ENCODE peak calls at places on chromosomes 4 and X, in seven cellular contexts. G is fibroblast of lung, D is astrocyte, Y is GM23248, U is K562, X is H9, T is H1. L is an unnamed sample.

GRCh38 chrX:15675490-15675921 is 10.9 kb upstream of the CLTRN start:
- DNase-seq in G (no peak), D (no peak), Y (peak; percentile 83), U (peak; percentile 71), X (peak; percentile 79), T (no peak), L (peak; percentile 86)

GRCh38 chrX:120671963-120672362 is 42.1 kb upstream of the C1GALT1C1 start:
- DNase-seq in G (peak; percentile 55), D (peak; percentile 53), Y (no peak), U (no peak), X (no peak), T (no peak), L (no peak)

GRCh38 chrX:19697416-19697815 is 182.1 kb upstream of the MAP3K15 start:
- DNase-seq in G (peak; percentile 32), D (no peak), Y (peak; percentile 60), U (no peak), X (no peak), T (no peak), L (no peak)

GRCh38 chr4:128560754-128561495 is 248.6 kb upstream of the JADE1 start:
- DNase-seq in G (no peak), D (no peak), Y (no peak), U (no peak), X (no peak), T (no peak), L (no peak)

GRCh38 chr4:5956285-5957021 is 61.8 kb downstream of the C4orf50 start:
- DNase-seq in G (no peak), D (no peak), Y (no peak), U (no peak), X (peak; percentile 70), T (no peak), L (peak; percentile 78)

GRCh38 chr4:175277816-175278215 is 359.7 kb downstream of the ADAM29 start:
- DNase-seq in G (no peak), D (no peak), Y (no peak), U (no peak), X (peak; percentile 39), T (no peak), L (no peak)

GRCh38 chrX:6707497-6707896 is 172.6 kb upstream of the VCX3A start:
- DNase-seq in G (no peak), D (no peak), Y (no peak), U (no peak), X (no peak), T (no peak), L (no peak)

GRCh38 chrX:154600962-154601374 is 16.0 kb downstream of the CTAG1A start:
- DNase-seq in G (peak; percentile 84), D (peak; percentile 81), Y (peak; percentile 44), U (no peak), X (no peak), T (no peak), L (no peak)

GRCh38 chrX:143633530-143634372 is 2.1 kb downstream of the SLITRK4 start:
- DNase-seq in G (no peak), D (no peak), Y (no peak), U (no peak), X (peak; percentile 32), T (no peak), L (peak; percentile 46)

DNA sequence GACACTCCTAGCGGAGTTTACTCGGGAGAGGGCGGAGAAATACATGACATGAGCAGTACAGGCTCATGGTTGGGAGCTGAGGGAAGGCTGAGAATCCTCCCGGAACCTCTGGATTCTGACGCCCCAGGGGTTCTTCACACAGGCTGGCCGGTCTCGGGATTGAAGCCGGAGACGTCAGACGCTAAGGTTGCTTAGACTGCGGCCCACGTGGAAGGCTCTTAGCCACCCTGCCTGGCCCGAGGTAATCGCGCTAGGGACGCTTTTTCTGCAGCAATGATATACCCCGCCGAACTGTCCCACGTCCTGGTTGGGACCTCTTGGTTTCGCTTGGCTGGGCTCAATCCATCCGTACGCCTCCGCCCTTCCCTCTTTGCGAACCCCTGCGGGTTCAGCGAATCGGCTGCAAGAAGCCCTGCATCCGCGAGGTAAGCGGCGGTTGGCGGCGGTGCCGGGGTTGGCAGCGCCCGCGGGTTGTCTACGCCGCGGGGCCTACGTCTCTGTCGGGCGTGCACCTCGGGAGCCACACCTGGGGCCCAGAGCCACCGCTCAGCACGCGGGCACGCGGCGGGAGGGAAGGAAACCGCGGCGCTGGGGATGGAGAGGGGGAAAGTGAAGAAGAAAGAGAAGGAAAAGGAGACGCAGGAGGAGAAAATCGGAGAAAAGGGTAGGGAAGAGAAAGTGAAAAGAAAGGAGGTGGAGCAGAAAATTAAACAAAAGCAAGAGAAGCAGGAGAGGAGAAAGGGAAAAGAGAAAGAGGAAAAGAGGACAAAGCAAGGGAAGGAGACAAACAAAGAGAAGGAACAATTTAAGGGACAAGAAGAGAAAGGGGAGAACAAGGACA is at the start of gene ARL9:
- DNase-seq in G (peak; percentile 63), D (peak; percentile 46), Y (peak; percentile 85), U (no peak), X (peak; percentile 80), T (peak; percentile 49), L (peak; percentile 80)
- H3K27ac ChIP-seq in G (peak within 1 kb of the TSS; percentile 57), D (peak within 1 kb of the TSS; percentile 34), Y (peak within 1 kb of the TSS; percentile 48), U (no peak within 1 kb of the TSS), X (no peak within 1 kb of the TSS), T (no peak within 1 kb of the TSS), L (no peak within 1 kb of the TSS)

GRCh38 chrX:140502491-140503229 is 2.2 kb downstream of the SOX3 start:
- DNase-seq in G (no peak), D (no peak), Y (peak; percentile 31), U (no peak), X (no peak), T (no peak), L (peak; percentile 54)
- H3K9ac ChIP-seq in G (no peak overlapping the region), D (no peak overlapping the region), Y (no peak overlapping the region), U (no peak overlapping the region), X (no peak overlapping the region), T (no peak overlapping the region), L (no peak overlapping the region)

GRCh38 chrX:150846130-150846529 is 52.3 kb downstream of the CD99L2 start:
- DNase-seq in G (no peak), D (no peak), Y (no peak), U (no peak), X (no peak), T (no peak), L (no peak)

GRCh38 chrX:150847088-150847487 is 51.4 kb downstream of the CD99L2 start:
- DNase-seq in G (no peak), D (no peak), Y (no peak), U (no peak), X (no peak), T (no peak), L (no peak)

GRCh38 chrX:150848914-150849365 is 49.5 kb downstream of the CD99L2 start:
- DNase-seq in G (no peak), D (no peak), Y (no peak), U (no peak), X (no peak), T (no peak), L (no peak)

GRCh38 chrX:150849996-150850720 is 48.3 kb downstream of the CD99L2 start:
- DNase-seq in G (no peak), D (no peak), Y (peak; percentile 6), U (no peak), X (no peak), T (no peak), L (no peak)

GRCh38 chrX:150849486-150849885 is 49.0 kb downstream of the CD99L2 start:
- DNase-seq in G (no peak), D (no peak), Y (no peak), U (no peak), X (no peak), T (no peak), L (no peak)
- H3K27ac ChIP-seq in G (no peak overlapping the region), D (no peak overlapping the region), Y (no peak overlapping the region), U (no peak overlapping the region), X (no peak overlapping the region), T (no peak overlapping the region), L (no peak overlapping the region)

DNA sequence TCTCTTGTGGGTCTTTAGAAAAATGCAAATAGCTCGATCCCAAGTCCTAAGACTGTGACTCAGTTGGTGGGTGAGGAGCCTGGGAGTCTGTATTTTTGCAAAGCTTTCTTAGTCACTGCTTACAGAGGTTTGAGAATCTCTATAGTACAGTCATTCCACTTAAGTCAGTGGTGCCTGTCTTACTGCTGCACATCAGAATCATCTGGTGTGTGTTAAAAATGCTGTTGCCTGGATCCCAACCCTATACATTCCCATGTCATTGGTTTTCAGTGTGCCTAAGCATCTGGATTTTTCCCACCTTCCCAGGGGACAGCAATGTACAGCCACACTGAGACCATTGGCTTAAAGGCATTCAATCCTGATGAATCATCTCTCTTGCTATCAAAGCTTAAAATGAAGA is 21.0 kb upstream of the GEMIN8 start:
- DNase-seq in G (peak; percentile 12), D (no peak), Y (peak; percentile 66), U (no peak), X (no peak), T (no peak), L (no peak)
- H3K9ac ChIP-seq in G (no peak overlapping the region), D (no peak overlapping the region), Y (no peak overlapping the region), U (no peak overlapping the region), X (no peak overlapping the region), T (no peak overlapping the region), L (no peak overlapping the region)

GRCh38 chr4:78585633-78586032 is 34.1 kb downstream of the ANXA3 start:
- DNase-seq in G (peak; percentile 59), D (peak; percentile 40), Y (peak; percentile 68), U (no peak), X (no peak), T (no peak), L (no peak)
- H3K27ac ChIP-seq in G (peak overlapping the region; percentile 23), D (peak overlapping the region; percentile 8), Y (peak overlapping the region; percentile 25), U (peak overlapping the region; percentile 33), X (no peak overlapping the region), T (no peak overlapping the region), L (no peak overlapping the region)